ENCODE peak calls at places on chromosomes 7 and 10, in nine cellular contexts. W is AG04449; B is astrocyte of the spinal cord; L is PC-3; P is CD8-positive, alpha-beta T cell; K is endothelial cell of umbilical vein; J is dorsolateral prefrontal cortex; Z is prostate gland; D is adipocyte. X is an unnamed sample.

GRCh38 chr7:2632717-2633537 is 1.1 kb downstream of the TTYH3 start:
- DNase-seq in W (no peak), B (peak), L (peak), P (peak), K (peak), J (no peak), Z (peak), D (peak), X (peak)

GRCh38 chr7:104967088-104967487 is 46.9 kb upstream of the KMT2E start:
- DNase-seq in W (no peak), B (no peak), L (no peak), P (no peak), K (no peak), J (no peak), Z (no peak), D (no peak), X (no peak)

GRCh38 chr10:111319866-111320265 is 243.0 kb downstream of the ADRA2A start:
- DNase-seq in W (no peak), B (no peak), L (no peak), P (no peak), K (no peak), J (no peak), Z (no peak), D (no peak), X (no peak)

GRCh38 chr7:130297628-130298027 is 4.7 kb downstream of the CPA4 start:
- DNase-seq in W (no peak), B (no peak), L (no peak), P (no peak), K (no peak), J (no peak), Z (no peak), D (no peak), X (no peak)

GRCh38 chr10:14879055-14879800 is 562 bp downstream of the SUV39H2 start:
- DNase-seq in W (no peak), B (no peak), L (no peak), P (peak), K (no peak), J (no peak), Z (peak), D (peak), X (no peak)

GRCh38 chr10:63458177-63458576 is 7.6 kb downstream of the JMJD1C start:
- DNase-seq in W (no peak), B (no peak), L (no peak), P (no peak), K (no peak), J (no peak), Z (no peak), D (no peak), X (no peak)

GRCh38 chr10:43424431-43424830 is 12.5 kb upstream of the ZNF487 start:
- DNase-seq in W (no peak), B (no peak), L (no peak), P (no peak), K (no peak), J (no peak), Z (no peak), D (peak), X (no peak)

GRCh38 chr7:2931034-2931415 is 86.9 kb upstream of the GNA12 start:
- DNase-seq in W (no peak), B (no peak), L (no peak), P (no peak), K (no peak), J (peak), Z (no peak), D (no peak), X (no peak)

GRCh38 chr10:5895365-5895764 is 5.3 kb downstream of the FBH1 start:
- DNase-seq in W (no peak), B (no peak), L (no peak), P (no peak), K (no peak), J (no peak), Z (no peak), D (no peak), X (no peak)

GRCh38 chr7:128453836-128454804 is 1.6 kb upstream of the HILPDA start:
- DNase-seq in W (peak), B (peak), L (no peak), P (no peak), K (peak), J (peak), Z (no peak), D (peak), X (peak)

GRCh38 chr10:68560201-68560915 is at the start of gene TET1:
- DNase-seq in W (no peak), B (no peak), L (peak), P (peak), K (no peak), J (peak), Z (no peak), D (peak), X (peak)

GRCh38 chr10:68561804-68562649 is 1.9 kb downstream of the TET1 start:
- DNase-seq in W (no peak), B (peak), L (no peak), P (no peak), K (no peak), J (no peak), Z (no peak), D (no peak), X (peak)

GRCh38 chr10:68564712-68565111 is 4.6 kb downstream of the TET1 start:
- DNase-seq in W (no peak), B (no peak), L (no peak), P (no peak), K (no peak), J (no peak), Z (no peak), D (no peak), X (no peak)

GRCh38 chr10:68560916-68561691 is 967 bp downstream of the TET1 start:
- DNase-seq in W (no peak), B (peak), L (no peak), P (no peak), K (no peak), J (no peak), Z (no peak), D (peak), X (no peak)

GRCh38 chr10:68562666-68563522 is 2.8 kb downstream of the TET1 start:
- DNase-seq in W (no peak), B (peak), L (no peak), P (no peak), K (no peak), J (no peak), Z (no peak), D (peak), X (peak)
- H3K4me3 ChIP-seq in W (peak), B (peak), L (no peak), P (no peak), K (no peak), J (peak), Z (no peak), D (peak), X (peak)

DNA sequence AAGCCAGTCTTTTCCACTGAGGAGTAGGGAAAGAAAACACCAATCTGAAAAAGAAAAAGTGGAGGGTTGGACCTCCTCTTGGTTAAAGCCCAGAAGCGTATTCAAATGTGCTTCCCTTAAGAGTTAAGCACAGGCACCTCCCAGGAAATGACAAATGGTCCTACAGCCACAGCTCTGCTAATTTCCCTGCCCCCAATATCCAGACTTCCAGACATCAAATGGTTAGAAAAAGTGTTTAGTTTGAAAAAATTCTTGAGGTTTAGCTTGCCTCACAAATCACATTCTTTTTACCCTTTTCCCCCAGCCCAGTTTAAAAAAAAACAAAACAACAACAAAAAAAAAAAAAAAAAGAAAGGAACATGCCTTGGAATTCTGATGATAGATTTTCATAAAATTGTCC is 19.0 kb upstream of the COL1A2 start:
- DNase-seq in W (peak), B (peak), L (no peak), P (no peak), K (peak), J (no peak), Z (no peak), D (peak), X (peak)
- H3K4me3 ChIP-seq in W (peak), B (peak), L (no peak), P (no peak), K (no peak), J (no peak), Z (no peak), D (peak), X (peak)

GRCh38 chr10:72524489-72524888 is 101.4 kb downstream of the MICU1 start:
- DNase-seq in W (no peak), B (no peak), L (no peak), P (no peak), K (no peak), J (no peak), Z (no peak), D (peak), X (no peak)
- H3K4me3 ChIP-seq in W (no peak), B (no peak), L (no peak), P (no peak), K (no peak), J (no peak), Z (no peak), D (no peak), X (no peak)

DNA sequence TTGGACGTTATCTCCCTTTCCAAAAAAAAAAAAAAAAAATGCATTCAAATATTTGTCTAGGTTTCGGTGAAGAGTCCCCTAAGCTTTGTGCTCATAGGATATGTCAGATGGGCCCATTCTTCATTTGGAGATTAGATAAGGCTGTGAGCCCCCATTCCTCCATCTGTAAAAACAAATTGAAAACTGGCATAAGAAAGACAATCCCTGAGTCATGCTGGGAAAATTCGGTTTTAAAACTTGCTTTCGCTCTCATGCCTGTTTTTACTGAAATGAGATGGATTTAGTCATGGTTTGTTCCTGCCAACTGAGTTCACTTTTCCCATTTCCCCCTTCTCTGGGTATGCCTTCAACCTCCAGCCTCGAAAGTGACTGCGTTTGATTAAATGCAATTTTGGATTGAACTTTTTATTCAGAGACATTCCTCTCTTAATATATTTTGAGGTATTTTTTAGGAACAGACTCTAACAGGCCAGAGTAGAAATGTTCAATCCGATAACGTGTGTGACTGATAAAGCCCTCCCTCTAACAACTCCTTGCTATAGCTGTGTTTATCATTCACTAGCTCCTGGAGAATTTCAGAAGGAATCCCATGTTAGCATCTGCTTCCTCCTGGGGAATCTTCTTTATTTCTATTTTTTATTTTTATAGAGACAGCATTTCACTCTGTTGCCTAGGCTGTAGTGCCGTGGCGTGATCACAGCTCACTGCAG is 190.9 kb upstream of the LYZL2 start:
- DNase-seq in W (no peak), B (peak), L (peak), P (no peak), K (peak), J (no peak), Z (no peak), D (peak), X (peak)
- H3K4me3 ChIP-seq in W (peak), B (no peak), L (no peak), P (no peak), K (no peak), J (no peak), Z (no peak), D (peak), X (peak)

GRCh38 chr10:112446055-112446854 is 459 bp downstream of the ZDHHC6 start:
- DNase-seq in W (no peak), B (no peak), L (no peak), P (no peak), K (peak), J (no peak), Z (no peak), D (peak), X (peak)

GRCh38 chr10:112446855-112447691 is at the start of the genes VTI1A and ZDHHC6:
- DNase-seq in W (no peak), B (peak), L (peak), P (peak), K (peak), J (peak), Z (peak), D (peak), X (peak)

DNA sequence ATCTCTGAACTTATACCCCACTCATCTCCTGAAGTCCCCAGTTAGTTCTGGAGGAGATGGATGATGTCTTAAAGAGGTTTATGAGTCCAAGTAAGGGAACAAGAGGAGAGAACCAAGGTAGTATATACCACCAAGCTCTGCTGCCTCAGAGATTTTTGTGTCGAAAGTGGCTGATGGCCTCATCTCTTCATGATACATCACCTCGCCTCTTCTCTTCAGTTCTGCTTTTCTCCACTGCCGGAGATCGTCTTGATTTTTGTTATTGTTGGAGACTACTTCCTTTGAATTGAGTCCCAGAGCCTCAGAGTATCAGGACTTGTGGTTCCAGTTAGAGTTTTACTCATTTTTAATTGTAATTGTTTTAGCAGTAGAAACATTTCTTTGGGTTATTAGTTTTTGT is 1.9 kb downstream of the VTI1A start:
- DNase-seq in W (no peak), B (no peak), L (no peak), P (no peak), K (no peak), J (no peak), Z (no peak), D (no peak), X (no peak)
- H3K4me3 ChIP-seq in W (no peak), B (no peak), L (no peak), P (no peak), K (no peak), J (no peak), Z (no peak), D (no peak), X (no peak)

DNA sequence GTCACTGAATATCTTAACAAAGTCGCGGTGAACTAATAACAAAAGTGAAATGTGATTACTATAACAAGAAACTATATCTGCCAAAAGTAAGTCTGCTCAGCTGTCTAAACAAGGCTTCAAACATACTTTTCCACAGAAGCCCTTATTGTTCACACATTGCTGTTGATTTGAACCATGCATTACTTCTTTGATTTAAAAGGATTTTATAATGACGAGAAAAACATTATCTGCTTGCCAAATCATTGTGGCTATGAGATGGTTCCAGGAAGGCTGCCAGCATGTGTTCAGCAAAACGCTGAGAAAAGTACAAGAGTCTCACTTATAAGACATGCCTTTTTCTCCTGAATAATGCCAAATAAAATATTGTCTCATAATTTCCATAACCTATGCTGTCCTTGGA is 24.4 kb downstream of the RNF133 start:
- DNase-seq in W (no peak), B (peak), L (peak), P (no peak), K (peak), J (no peak), Z (peak), D (peak), X (peak)
- H3K4me3 ChIP-seq in W (no peak), B (no peak), L (peak), P (no peak), K (no peak), J (no peak), Z (no peak), D (peak), X (no peak)

GRCh38 chr10:44864637-44865288 is 46.4 kb upstream of the TMEM72 start:
- DNase-seq in W (no peak), B (peak), L (peak), P (peak), K (peak), J (peak), Z (peak), D (peak), X (peak)

GRCh38 chr10:44864042-44864436 is 47.1 kb upstream of the TMEM72 start:
- DNase-seq in W (no peak), B (no peak), L (peak), P (no peak), K (peak), J (peak), Z (no peak), D (no peak), X (no peak)

GRCh38 chr10:44862917-44863316 is 48.2 kb upstream of the TMEM72 start:
- DNase-seq in W (no peak), B (no peak), L (no peak), P (no peak), K (no peak), J (no peak), Z (no peak), D (no peak), X (no peak)

GRCh38 chr10:44862006-44862751 is 49.0 kb upstream of the TMEM72 start:
- DNase-seq in W (no peak), B (no peak), L (no peak), P (no peak), K (no peak), J (no peak), Z (no peak), D (no peak), X (no peak)

GRCh38 chr10:44863344-44864041 is 47.6 kb upstream of the TMEM72 start:
- DNase-seq in W (no peak), B (no peak), L (peak), P (no peak), K (no peak), J (no peak), Z (no peak), D (no peak), X (no peak)
- H3K4me3 ChIP-seq in W (no peak), B (no peak), L (peak), P (no peak), K (no peak), J (peak), Z (no peak), D (no peak), X (no peak)

GRCh38 chr7:1247527-1248041 is 14.9 kb downstream of the UNCX start:
- DNase-seq in W (no peak), B (no peak), L (no peak), P (no peak), K (no peak), J (no peak), Z (no peak), D (no peak), X (no peak)
- H3K4me3 ChIP-seq in W (no peak), B (no peak), L (no peak), P (no peak), K (no peak), J (no peak), Z (no peak), D (no peak), X (no peak)